ENCODE peak calls at places on chromosomes 7 and 10, in seven cellular contexts. B is hepatocyte, T is suprapubic skin, J is esophagus squamous epithelium, Q is PC-3, C is AG04450, Z is lower lobe of right lung. D is an unnamed sample. For H3K9me3, the result is how much of the 10 kb centered on the place peaks cover.

GRCh38 chr7:27134392-27134791 is 3.8 kb upstream of the HOXA4 start:
- DNase-seq in B (no peak), T (no peak), J (no peak), Q (peak), C (peak), Z (no peak), D (no peak)

GRCh38 chr7:144835166-144835611 is 664 bp downstream of the TPK1 start:
- DNase-seq in B (peak), T (no peak), J (no peak), Q (peak), C (no peak), Z (peak), D (peak)

GRCh38 chr7:66687186-66687585 is 53.3 kb upstream of the RABGEF1 start:
- DNase-seq in B (no peak), T (no peak), J (no peak), Q (no peak), C (no peak), Z (no peak), D (no peak)

GRCh38 chr7:2016021-2016631 is 216.6 kb downstream of the MAD1L1 start:
- DNase-seq in B (no peak), T (peak), J (no peak), Q (no peak), C (no peak), Z (peak), D (peak)

GRCh38 chr7:39746162-39746782 is 122.9 kb downstream of the RALA start:
- DNase-seq in B (peak), T (peak), J (no peak), Q (peak), C (peak), Z (peak), D (peak)

GRCh38 chr10:104614245-104614831 is 26.8 kb upstream of the SORCS3 start:
- DNase-seq in B (peak), T (no peak), J (no peak), Q (peak), C (no peak), Z (no peak), D (no peak)

GRCh38 chr7:23373151-23374004 is 74.2 kb downstream of the MALSU1 start:
- DNase-seq in B (no peak), T (no peak), J (no peak), Q (peak), C (no peak), Z (no peak), D (no peak)

GRCh38 chr10:100868391-100868790 is 44.4 kb upstream of the SLF2 start:
- DNase-seq in B (no peak), T (no peak), J (no peak), Q (no peak), C (no peak), Z (no peak), D (no peak)

GRCh38 chr7:18700147-18700546 is 204.6 kb downstream of the HDAC9 start:
- DNase-seq in B (no peak), T (no peak), J (no peak), Q (peak), C (no peak), Z (no peak), D (no peak)

GRCh38 chr10:60877777-60878120 is 66.2 kb downstream of the RHOBTB1 start:
- DNase-seq in B (no peak), T (no peak), J (no peak), Q (peak), C (no peak), Z (no peak), D (no peak)

GRCh38 chr10:60877066-60877776 is 66.8 kb downstream of the RHOBTB1 start:
- DNase-seq in B (no peak), T (no peak), J (no peak), Q (peak), C (no peak), Z (no peak), D (no peak)

GRCh38 chr10:60878224-60878623 is 65.8 kb downstream of the RHOBTB1 start:
- DNase-seq in B (no peak), T (no peak), J (no peak), Q (peak), C (no peak), Z (no peak), D (no peak)

GRCh38 chr10:60883187-60883586 is 60.8 kb downstream of the RHOBTB1 start:
- DNase-seq in B (peak), T (no peak), J (no peak), Q (peak), C (no peak), Z (no peak), D (no peak)
- TF ChIP-seq CTCF in B (peak), T (no peak), J (peak), Q (peak), C (peak), Z (peak), D (peak)

DNA sequence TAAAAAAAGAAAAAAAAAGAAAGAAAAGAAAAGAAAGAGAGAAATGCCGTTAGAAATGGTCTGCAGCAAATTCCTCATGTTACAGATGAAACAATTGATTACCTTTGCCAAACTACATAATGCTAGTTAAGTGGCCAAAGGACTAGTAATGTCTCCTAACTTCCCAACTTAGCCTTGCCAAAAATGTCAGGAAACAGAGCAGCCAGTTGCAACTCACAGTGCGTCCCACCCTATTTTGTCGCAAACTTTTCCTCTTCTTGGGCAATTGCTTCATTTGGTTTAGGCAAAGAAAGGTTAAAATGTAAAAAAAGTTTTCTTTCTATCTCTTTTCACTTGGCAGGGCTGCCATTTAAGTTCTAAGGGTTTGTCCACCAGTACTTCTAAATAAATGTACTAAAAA is 53.1 kb downstream of the APBB1IP start:
- DNase-seq in B (no peak), T (no peak), J (no peak), Q (no peak), C (no peak), Z (no peak), D (no peak)
- H3K9me3 ChIP-seq in B (under half), T (under half), J (under half), Q (under half), C (under half), Z (under half), D (under half)

DNA sequence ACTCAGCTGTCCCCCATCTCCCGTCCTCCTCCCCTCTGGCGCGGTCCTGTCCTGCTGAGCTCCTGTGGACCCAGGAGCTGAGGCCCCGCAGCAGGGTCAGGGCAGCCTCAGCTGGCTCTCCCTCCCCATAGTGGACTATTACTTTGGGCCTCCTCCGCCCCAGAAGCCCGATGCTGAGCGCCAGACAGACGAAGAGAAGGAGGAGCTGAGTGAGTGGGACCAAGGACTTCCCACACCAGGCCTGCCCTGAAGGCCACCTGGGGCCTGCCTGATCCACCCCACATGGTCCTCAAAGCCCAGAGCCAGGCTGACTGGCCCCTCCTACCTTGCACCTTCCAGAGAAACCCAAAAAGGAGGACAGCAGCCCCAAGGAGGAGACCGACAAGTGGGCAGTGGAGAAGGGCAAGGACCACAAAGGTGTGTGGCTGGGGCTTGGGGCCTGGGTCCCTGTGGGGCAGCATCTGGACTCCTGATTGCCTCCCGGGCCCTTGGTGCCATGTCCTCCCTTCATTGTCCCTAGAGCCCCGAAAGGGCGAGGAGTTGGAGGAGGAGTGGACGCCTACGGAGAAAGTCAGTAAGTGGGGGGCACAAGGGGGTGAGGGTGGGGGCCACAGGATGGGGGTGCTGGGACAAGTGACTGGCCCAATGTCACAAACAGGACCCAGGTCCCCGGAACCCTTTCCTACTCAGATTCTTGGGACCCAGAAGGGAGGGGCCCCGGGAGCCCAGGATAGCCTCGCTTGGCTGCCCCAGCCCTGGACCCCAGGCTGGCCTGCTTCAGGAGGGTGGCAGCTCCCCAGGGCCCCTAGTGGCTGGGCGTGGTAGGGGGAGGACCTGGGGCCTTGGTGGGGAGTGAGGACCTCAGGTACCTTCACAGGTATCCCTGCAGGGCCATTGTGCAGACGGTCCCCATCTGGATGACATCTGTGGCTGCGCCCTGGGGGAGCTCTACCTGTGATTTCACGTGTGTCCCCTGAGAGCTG is 4.9 kb downstream of the AEBP1 start:
- DNase-seq in B (no peak), T (no peak), J (no peak), Q (no peak), C (no peak), Z (no peak), D (no peak)
- H3K27ac ChIP-seq in B (no peak), T (no peak), J (peak), Q (no peak), C (no peak), Z (peak), D (no peak)

GRCh38 chr10:84548869-84549268 is 220.5 kb downstream of the CCSER2 start:
- DNase-seq in B (no peak), T (no peak), J (no peak), Q (no peak), C (no peak), Z (no peak), D (no peak)
- TF ChIP-seq CTCF in B (peak), T (no peak), J (no peak), Q (peak), C (no peak), Z (peak), D (peak)